ENCODE peak calls at places on chromosome X, in eight cellular contexts. Z is GM12878, V is transverse colon, E is body of pancreas, L is uterus, I is HCT116, Y is ovary, Q is breast epithelium. U is an unnamed sample.
A peak's percentile ranks its signal among the peaks of the same experiment; 100 is the strongest.

GRCh38 chrX:38561951-38562719 is 793 bp downstream of the TSPAN7 start:
- DNase-seq in Z (no peak), V (peak; percentile 22), E (peak; percentile 23), L (peak; percentile 71), I (no peak), Y (peak; percentile 25), Q (no peak), U (peak; percentile 78)

GRCh38 chrX:40140706-40141499 is 43.1 kb upstream of the BCOR start:
- DNase-seq in Z (no peak), V (no peak), E (peak; percentile 38), L (peak; percentile 57), I (no peak), Y (peak; percentile 70), Q (no peak), U (no peak)

GRCh38 chrX:84099120-84099519 is 88.9 kb downstream of the RPS6KA6 start:
- DNase-seq in Z (no peak), V (no peak), E (no peak), L (no peak), I (no peak), Y (no peak), Q (no peak), U (no peak)

GRCh38 chrX:131270085-131270484 is 19.0 kb downstream of the IGSF1 start:
- DNase-seq in Z (no peak), V (no peak), E (no peak), L (no peak), I (no peak), Y (no peak), Q (no peak), U (no peak)

GRCh38 chrX:107686792-107687191 is 58.5 kb downstream of the PRPS1 start:
- DNase-seq in Z (no peak), V (no peak), E (no peak), L (no peak), I (no peak), Y (no peak), Q (no peak), U (no peak)

GRCh38 chrX:135345328-135345645 is 36.0 kb downstream of the ETDC start:
- DNase-seq in Z (no peak), V (peak; percentile 38), E (peak; percentile 58), L (peak; percentile 32), I (no peak), Y (peak; percentile 42), Q (no peak), U (no peak)

GRCh38 chrX:112849010-112849409 is 8.4 kb upstream of the AMOT start:
- DNase-seq in Z (no peak), V (no peak), E (no peak), L (no peak), I (no peak), Y (no peak), Q (no peak), U (no peak)

GRCh38 chrX:136823175-136823574 is 42.4 kb upstream of the ARHGEF6 start:
- DNase-seq in Z (no peak), V (no peak), E (no peak), L (no peak), I (no peak), Y (no peak), Q (no peak), U (no peak)

GRCh38 chrX:35439042-35439639 is 359.0 kb upstream of the MAGEB16 start:
- DNase-seq in Z (no peak), V (no peak), E (no peak), L (no peak), I (no peak), Y (no peak), Q (no peak), U (no peak)
- TF ChIP-seq POLR2A in Z (no peak), V (no peak), E (no peak), L (no peak), I (no peak), Y (no peak), Q (no peak), U (no peak)

DNA sequence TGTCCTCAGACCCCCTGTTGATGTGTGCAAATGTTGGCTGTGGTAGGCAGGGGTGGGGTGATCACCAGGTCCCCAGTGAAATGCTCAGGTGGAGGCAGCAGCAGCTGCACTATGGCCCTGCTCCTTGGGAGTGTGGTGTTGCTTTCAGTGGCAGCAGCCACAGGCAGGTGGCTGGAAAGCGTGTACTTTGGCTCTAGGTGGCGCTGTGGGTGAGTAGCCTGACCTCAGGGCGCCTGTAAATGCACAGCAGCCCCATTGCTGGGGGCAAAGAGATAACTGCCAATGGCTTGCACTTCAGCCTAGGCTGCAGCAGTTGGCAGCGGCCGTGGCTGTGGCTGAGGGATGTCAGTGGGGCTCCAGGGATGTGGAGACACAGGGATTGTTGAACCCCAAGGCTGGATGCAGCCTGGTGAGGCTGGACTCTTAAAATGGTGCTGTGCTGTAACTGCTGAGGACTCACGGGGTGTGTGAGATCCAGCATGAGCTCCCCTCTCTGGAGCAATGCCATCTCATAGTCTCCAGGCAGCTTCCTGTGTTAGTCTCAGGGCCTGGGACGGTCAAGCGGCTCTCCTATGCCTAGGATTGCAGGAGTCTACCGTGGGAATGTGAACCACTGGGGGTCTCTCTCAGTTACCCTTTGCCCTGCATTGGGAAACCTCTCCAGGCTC is 421.7 kb upstream of the HTR2C start:
- DNase-seq in Z (no peak), V (no peak), E (no peak), L (no peak), I (no peak), Y (no peak), Q (no peak), U (no peak)
- TF ChIP-seq CTCF in Z (peak; percentile 4), V (no peak), E (no peak), L (no peak), I (peak; percentile 40), Y (no peak), Q (no peak), U (no peak)

GRCh38 chrX:64394874-64395567 is at the start of gene MTMR8:
- DNase-seq in Z (peak; percentile 23), V (peak; percentile 83), E (peak; percentile 85), L (peak; percentile 61), I (peak; percentile 41), Y (peak; percentile 76), Q (peak; percentile 75), U (peak; percentile 90)
- H3K4me3 ChIP-seq in Z (peak within 1 kb of the TSS; percentile 67), V (peak within 1 kb of the TSS; percentile 53), E (peak within 1 kb of the TSS; percentile 25), L (peak within 1 kb of the TSS; percentile 47), I (peak within 1 kb of the TSS; percentile 54), Y (peak within 1 kb of the TSS; percentile 61), Q (peak within 1 kb of the TSS; percentile 65), U (peak within 1 kb of the TSS; percentile 82)

GRCh38 chrX:71365356-71365875 is 741 bp upstream of the TAF1 start:
- DNase-seq in Z (no peak), V (no peak), E (no peak), L (no peak), I (no peak), Y (no peak), Q (no peak), U (no peak)

GRCh38 chrX:71366674-71367256 is 608 bp downstream of the TAF1 start:
- DNase-seq in Z (no peak), V (peak; percentile 19), E (peak; percentile 6), L (peak; percentile 15), I (no peak), Y (no peak), Q (no peak), U (peak; percentile 83)

GRCh38 chrX:71365876-71366673 is at the start of gene TAF1:
- DNase-seq in Z (peak; percentile 95), V (peak; percentile 95), E (peak; percentile 97), L (peak; percentile 95), I (peak; percentile 94), Y (peak; percentile 90), Q (peak; percentile 92), U (peak; percentile 96)

GRCh38 chrX:71364221-71364620 is 1.9 kb upstream of the TAF1 start:
- DNase-seq in Z (no peak), V (no peak), E (no peak), L (no peak), I (no peak), Y (no peak), Q (no peak), U (no peak)

GRCh38 chrX:71367396-71367795 is 1.2 kb downstream of the TAF1 start:
- DNase-seq in Z (no peak), V (no peak), E (no peak), L (no peak), I (no peak), Y (no peak), Q (no peak), U (no peak)
- TF ChIP-seq POLR2A in Z (no peak), V (no peak), E (no peak), L (no peak), I (no peak), Y (no peak), Q (no peak), U (no peak)